ENCODE peak calls at places on chromosomes 16 and 17, in six cellular contexts. D is heart left ventricle, T is spleen, M is lung, C is endodermal cell, E is GM23338. S is an unnamed sample. For H3K4me1 and H3K36me3, the result is how much of the 10 kb centered on the place peaks cover.

GRCh38 chr17:50649042-50649908 is 14.6 kb downstream of the ABCC3 start:
- DNase-seq in E (no peak), M (no peak), D (no peak), T (no peak), C (no peak), S (no peak)

GRCh38 chr17:61380217-61380835 is 19.3 kb upstream of the TBX2 start:
- DNase-seq in M (no peak), E (no peak), T (peak), D (no peak), C (no peak), S (no peak)

GRCh38 chr16:11742536-11743307 is at the start of gene TXNDC11:
- DNase-seq in M (peak), D (peak), C (peak), E (peak), T (peak), S (peak)

GRCh38 chr17:77491921-77492445 is 351.2 kb downstream of the SEC14L1 start:
- DNase-seq in C (peak), E (no peak), D (no peak), M (no peak), T (peak), S (no peak)

GRCh38 chr17:79810138-79811027 is 13.5 kb upstream of the CBX8 start:
- DNase-seq in M (no peak), T (peak), C (peak), D (peak), E (peak), S (peak)

GRCh38 chr16:4537376-4538066 is 1.1 kb downstream of the CDIP1 start:
- DNase-seq in D (peak), T (peak), M (no peak), C (peak), E (peak), S (no peak)

GRCh38 chr17:56351675-56352074 is 198.4 kb downstream of the ANKFN1 start:
- DNase-seq in T (no peak), C (no peak), E (no peak), M (no peak), D (no peak), S (no peak)

GRCh38 chr17:33457477-33457876 is 164.4 kb upstream of the ASIC2 start:
- DNase-seq in D (no peak), M (no peak), T (no peak), E (no peak), C (peak), S (no peak)

GRCh38 chr16:11188801-11189740 is 66.9 kb downstream of the SOCS1 start:
- DNase-seq in M (no peak), T (no peak), C (no peak), D (no peak), E (no peak), S (no peak)

GRCh38 chr17:78010759-78011158 is 52.3 kb downstream of the TNRC6C start:
- DNase-seq in T (peak), M (no peak), E (no peak), D (no peak), C (no peak), S (no peak)

GRCh38 chr17:77118251-77118928 is 22.4 kb upstream of the SEC14L1 start:
- DNase-seq in D (peak), M (no peak), C (no peak), T (no peak), E (no peak), S (peak)

GRCh38 chr16:86714166-86714565 is 135.8 kb downstream of the FOXL1 start:
- DNase-seq in E (peak), D (no peak), T (no peak), M (no peak), C (peak), S (peak)
- H3K4me1 ChIP-seq in E (under half), D (under half), T (under half), M (under half), C (under half), S (under half)

GRCh38 chr16:30764086-30764485 is 2.0 kb downstream of the RNF40 start:
- DNase-seq in D (no peak), M (no peak), T (peak), E (no peak), C (no peak), S (no peak)
- H3K36me3 ChIP-seq in D (half or more), M (under half), T (half or more), E (under half), C (half or more), S (half or more)

GRCh38 chr17:29617125-29617480 is 5.6 kb downstream of the CORO6 start:
- DNase-seq in M (peak), D (peak), E (peak), C (peak), T (peak), S (peak)
- H3K27ac ChIP-seq in M (no peak), D (no peak), E (no peak), C (no peak), T (peak), S (no peak)

GRCh38 chr16:57191056-57191536 is 5.0 kb downstream of the RSPRY1 start:
- DNase-seq in T (no peak), D (no peak), E (no peak), M (no peak), C (no peak), S (peak)
- H3K4me1 ChIP-seq in T (under half), D (half or more), E (under half), M (under half), C (under half), S (under half)

GRCh38 chr17:38906429-38907172 is 18.8 kb upstream of the LASP1NB start:
- DNase-seq in E (no peak), C (peak), M (no peak), T (no peak), D (no peak), S (no peak)

GRCh38 chr17:38903404-38903803 is 22.0 kb upstream of the LASP1NB start:
- DNase-seq in C (no peak), D (no peak), M (no peak), E (no peak), T (no peak), S (no peak)

GRCh38 chr17:38907930-38908675 is 17.3 kb upstream of the LASP1NB start:
- DNase-seq in E (no peak), D (no peak), M (no peak), T (peak), C (peak), S (no peak)

GRCh38 chr17:38905375-38905774 is 20.0 kb upstream of the LASP1NB start:
- DNase-seq in E (no peak), D (no peak), C (no peak), M (no peak), T (no peak), S (no peak)

GRCh38 chr17:38904892-38905291 is 20.5 kb upstream of the LASP1NB start:
- DNase-seq in E (no peak), T (no peak), M (no peak), C (no peak), D (no peak), S (no peak)
- H3K36me3 ChIP-seq in E (under half), T (under half), M (under half), C (half or more), D (under half), S (under half)

DNA sequence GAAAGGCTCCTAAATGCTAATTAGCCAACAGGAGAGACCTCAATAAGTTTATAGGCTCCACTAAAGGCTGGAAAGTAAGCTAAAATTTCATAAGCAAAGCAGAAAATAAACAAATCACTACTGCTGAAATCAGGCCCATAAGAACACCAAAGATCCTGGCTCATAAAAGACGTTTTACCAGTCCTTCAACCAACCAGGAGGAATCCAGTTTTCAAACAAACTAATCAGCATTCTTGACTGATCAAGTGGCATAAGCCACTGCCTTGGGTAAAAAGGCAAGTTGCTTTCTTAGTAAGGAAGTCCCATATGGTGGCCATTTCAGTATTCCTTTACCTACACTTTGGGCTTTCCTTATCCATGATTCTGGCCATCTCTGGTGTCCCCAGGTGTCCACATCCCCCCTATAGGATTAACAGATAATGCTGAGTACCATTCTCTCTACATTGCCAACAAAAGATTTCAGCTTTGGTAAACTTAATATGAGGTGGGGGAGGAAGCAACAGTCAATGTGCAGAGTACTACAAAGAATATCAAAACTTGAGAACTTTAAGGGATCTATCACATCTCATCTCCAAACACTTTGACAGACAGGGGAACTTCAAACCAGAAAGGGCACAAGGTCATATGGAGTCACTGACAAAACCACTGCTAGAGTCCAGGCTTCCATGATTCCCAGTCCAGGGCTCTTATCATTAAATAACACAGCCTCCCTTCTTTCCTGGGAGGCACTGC is 1.3 kb downstream of the TOM1L2 start:
- DNase-seq in D (no peak), M (no peak), E (no peak), C (no peak), T (no peak), S (no peak)
- H3K27ac ChIP-seq in D (peak), M (peak), E (no peak), C (no peak), T (peak), S (peak)

GRCh38 chr17:18191967-18192366 is 8.3 kb downstream of the ALKBH5 start:
- DNase-seq in E (peak), D (no peak), T (no peak), M (no peak), C (peak), S (no peak)

GRCh38 chr17:18194804-18195203 is 11.2 kb downstream of the ALKBH5 start:
- DNase-seq in E (no peak), D (no peak), T (no peak), C (no peak), M (no peak), S (no peak)

GRCh38 chr17:18197535-18198194 is 14.0 kb downstream of the ALKBH5 start:
- DNase-seq in E (no peak), T (no peak), D (no peak), C (no peak), M (no peak), S (no peak)

GRCh38 chr17:18194394-18194793 is 10.8 kb downstream of the ALKBH5 start:
- DNase-seq in M (no peak), E (no peak), T (no peak), C (no peak), D (no peak), S (no peak)

GRCh38 chr17:18195246-18195645 is 11.6 kb downstream of the ALKBH5 start:
- DNase-seq in T (no peak), C (no peak), M (no peak), E (no peak), D (no peak), S (no peak)
- H3K4me1 ChIP-seq in T (under half), C (under half), M (under half), E (under half), D (half or more), S (under half)

DNA sequence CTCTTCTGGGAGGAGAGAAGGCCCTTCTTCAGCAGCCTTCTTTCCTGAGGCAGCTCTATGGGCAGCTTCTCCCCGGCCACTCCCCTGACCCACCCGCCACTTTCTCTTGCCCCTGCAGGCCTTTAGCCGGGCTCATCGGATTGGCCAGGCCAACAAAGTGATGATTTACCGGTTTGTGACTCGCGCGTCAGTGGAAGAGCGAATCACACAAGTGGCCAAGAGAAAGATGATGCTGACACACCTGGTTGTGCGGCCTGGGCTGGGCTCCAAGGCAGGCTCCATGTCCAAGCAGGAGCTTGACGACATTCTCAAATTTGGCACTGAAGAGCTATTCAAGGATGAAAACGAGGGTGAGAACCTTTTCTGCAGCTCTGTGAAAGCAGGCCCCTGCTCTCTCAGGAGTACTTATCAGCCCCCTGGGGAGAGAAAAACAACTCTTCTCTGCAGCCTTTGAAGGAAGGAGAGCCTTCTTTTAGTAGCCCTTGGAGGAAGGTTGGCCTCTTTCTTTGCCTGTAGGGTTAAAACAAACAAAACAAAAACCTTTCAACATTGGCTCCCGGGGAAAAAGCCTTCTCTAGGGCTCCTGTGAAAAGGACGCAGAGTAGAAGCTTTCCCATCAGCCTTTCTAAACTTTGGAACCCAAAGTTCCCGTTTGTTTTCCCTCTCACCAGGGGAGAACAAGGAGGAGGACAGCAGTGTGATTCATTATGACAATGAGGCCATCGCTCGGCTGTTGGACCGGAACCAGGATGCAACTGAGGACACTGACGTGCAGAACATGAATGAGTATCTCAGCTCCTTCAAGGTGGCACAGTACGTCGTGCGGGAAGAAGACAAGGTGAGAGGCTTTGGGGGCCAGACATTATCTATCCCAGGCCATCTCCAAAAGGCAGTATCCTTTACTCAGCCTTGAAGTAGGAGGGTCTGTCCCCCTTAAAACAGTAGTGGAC is 12.7 kb downstream of the RNF227 start:
- DNase-seq in E (no peak), M (no peak), D (no peak), C (peak), T (no peak), S (no peak)
- H3K36me3 ChIP-seq in E (under half), M (half or more), D (half or more), C (half or more), T (half or more), S (under half)